ENCODE peak calls at places on chromosomes 4 and X, in seven cellular contexts. U is HFF-Myc, H is heart right ventricle, W is DND-41, J is lower lobe of right lung, I is IMR-90, P is gastrocnemius medialis. G is an unnamed sample.

GRCh38 chrX:46979340-46979739 is 67.1 kb downstream of the JADE3 start:
- DNase-seq in U (no peak), H (no peak), W (no peak), J (no peak), I (peak; percentile 82), P (no peak), G (peak; percentile 60)

GRCh38 chrX:102339312-102340298 is 92.6 kb downstream of the NXF2 start:
- DNase-seq in U (no peak), H (no peak), W (peak; percentile 39), J (peak; percentile 23), I (no peak), P (no peak), G (no peak)

GRCh38 chr4:186725422-186726149 is 1.9 kb upstream of the FAT1 start:
- DNase-seq in U (no peak), H (peak; percentile 73), W (no peak), J (peak; percentile 76), I (peak; percentile 88), P (no peak), G (peak; percentile 76)

GRCh38 chr4:14130551-14130950 is 503.0 kb upstream of the BOD1L1 start:
- DNase-seq in U (no peak), H (no peak), W (no peak), J (no peak), I (peak; percentile 58), P (no peak), G (no peak)

GRCh38 chrX:97895751-97896150 is 1012.0 kb downstream of the RPA4 start:
- DNase-seq in U (no peak), H (no peak), W (no peak), J (no peak), I (peak; percentile 32), P (no peak), G (no peak)

GRCh38 chr4:20176881-20177280 is 74.8 kb upstream of the SLIT2 start:
- DNase-seq in U (no peak), H (no peak), W (no peak), J (no peak), I (peak; percentile 34), P (no peak), G (peak; percentile 39)

GRCh38 chrX:118823263-118824172 is at the start of gene ZCCHC12:
- DNase-seq in U (no peak), H (peak; percentile 4), W (no peak), J (peak; percentile 56), I (peak; percentile 37), P (no peak), G (peak; percentile 28)

GRCh38 chrX:134794692-134795091 is 136.4 kb upstream of the PLAC1 start:
- DNase-seq in U (no peak), H (no peak), W (no peak), J (no peak), I (peak; percentile 22), P (no peak), G (no peak)

GRCh38 chr4:7524841-7525240 is 90.1 kb upstream of the PSAPL1 start:
- DNase-seq in U (no peak), H (no peak), W (no peak), J (no peak), I (no peak), P (no peak), G (no peak)

GRCh38 chr4:68375667-68376559 is 26.0 kb upstream of the YTHDC1 start:
- DNase-seq in U (no peak), H (peak; percentile 23), W (peak; percentile 32), J (peak; percentile 49), I (peak; percentile 64), P (peak; percentile 5), G (peak; percentile 36)

GRCh38 chrX:72713130-72713529 is 976 bp downstream of the PHKA1 start:
- DNase-seq in U (no peak), H (no peak), W (no peak), J (no peak), I (no peak), P (no peak), G (no peak)

GRCh38 chr4:77538574-77539157 is 67.0 kb upstream of the CXCL13 start:
- DNase-seq in U (peak; percentile 7), H (no peak), W (no peak), J (no peak), I (no peak), P (no peak), G (no peak)

GRCh38 chrX:123450217-123450616 is 266.1 kb downstream of the GRIA3 start:
- DNase-seq in U (no peak), H (no peak), W (no peak), J (no peak), I (peak; percentile 1), P (no peak), G (no peak)

GRCh38 chrX:12332786-12333347 is 194.6 kb downstream of the FRMPD4 start:
- DNase-seq in U (no peak), H (no peak), W (no peak), J (no peak), I (no peak), P (no peak), G (no peak)

GRCh38 chr4:3802571-3803474 is 36.6 kb downstream of the ADRA2C start:
- DNase-seq in U (no peak), H (no peak), W (no peak), J (peak; percentile 34), I (no peak), P (no peak), G (no peak)

GRCh38 chrX:74492720-74493201 is 71.5 kb downstream of the SLC16A2 start:
- DNase-seq in U (no peak), H (no peak), W (peak; percentile 10), J (no peak), I (no peak), P (no peak), G (no peak)

GRCh38 chr4:1330761-1331590 is 16.0 kb upstream of the UVSSA start:
- DNase-seq in U (no peak), H (no peak), W (no peak), J (no peak), I (no peak), P (no peak), G (no peak)

GRCh38 chr4:141636771-141637460 is 533 bp downstream of the IL15 start:
- DNase-seq in U (no peak), H (peak; percentile 25), W (peak; percentile 38), J (peak; percentile 65), I (peak; percentile 64), P (peak; percentile 6), G (no peak)

GRCh38 chr4:10015140-10015753 is 6.0 kb downstream of the SLC2A9 start:
- DNase-seq in U (no peak), H (peak; percentile 42), W (peak; percentile 50), J (no peak), I (peak; percentile 42), P (no peak), G (no peak)

DNA sequence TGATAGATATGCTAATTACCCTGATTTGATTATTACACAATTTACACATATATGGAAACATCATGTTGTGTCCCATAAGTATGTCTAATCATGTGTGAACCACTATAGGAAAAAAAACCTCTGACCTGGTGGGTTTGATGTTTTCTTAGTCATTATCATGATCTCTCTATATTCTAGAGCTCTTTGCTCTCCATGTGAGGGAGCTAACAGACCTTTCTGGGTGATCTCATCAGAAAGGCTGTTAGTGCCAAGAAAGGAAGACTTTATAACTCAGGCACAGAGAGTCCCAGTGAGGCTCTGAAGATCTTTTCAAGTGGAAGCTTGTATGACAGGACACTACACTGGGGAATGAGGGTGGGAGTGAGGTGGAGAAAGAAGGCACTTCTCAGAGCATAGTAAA is 527.7 kb upstream of the MAGEB2 start:
- DNase-seq in U (no peak), H (no peak), W (no peak), J (no peak), I (peak; percentile 76), P (no peak), G (peak; percentile 12)
- TF ChIP-seq CTCF in U (no peak), H (no peak), W (no peak), J (no peak), I (peak; percentile 42), P (no peak), G (peak; percentile 27)

GRCh38 chrX:100635040-100635439 is 1.6 kb downstream of the TSPAN6 start:
- DNase-seq in U (no peak), H (no peak), W (no peak), J (no peak), I (no peak), P (no peak), G (no peak)
- H3K4me3 ChIP-seq in U (peak overlapping the region; percentile 62), H (no peak overlapping the region), W (no peak overlapping the region), J (no peak overlapping the region), I (no peak overlapping the region), P (no peak overlapping the region), G (no peak overlapping the region)

GRCh38 chr4:103429283-103429682 is 231.1 kb upstream of the CENPE start:
- DNase-seq in U (no peak), H (no peak), W (peak; percentile 24), J (no peak), I (no peak), P (no peak), G (no peak)
- TF ChIP-seq CTCF in U (peak; percentile 15), H (no peak), W (peak; percentile 36), J (no peak), I (no peak), P (no peak), G (peak; percentile 5)

DNA sequence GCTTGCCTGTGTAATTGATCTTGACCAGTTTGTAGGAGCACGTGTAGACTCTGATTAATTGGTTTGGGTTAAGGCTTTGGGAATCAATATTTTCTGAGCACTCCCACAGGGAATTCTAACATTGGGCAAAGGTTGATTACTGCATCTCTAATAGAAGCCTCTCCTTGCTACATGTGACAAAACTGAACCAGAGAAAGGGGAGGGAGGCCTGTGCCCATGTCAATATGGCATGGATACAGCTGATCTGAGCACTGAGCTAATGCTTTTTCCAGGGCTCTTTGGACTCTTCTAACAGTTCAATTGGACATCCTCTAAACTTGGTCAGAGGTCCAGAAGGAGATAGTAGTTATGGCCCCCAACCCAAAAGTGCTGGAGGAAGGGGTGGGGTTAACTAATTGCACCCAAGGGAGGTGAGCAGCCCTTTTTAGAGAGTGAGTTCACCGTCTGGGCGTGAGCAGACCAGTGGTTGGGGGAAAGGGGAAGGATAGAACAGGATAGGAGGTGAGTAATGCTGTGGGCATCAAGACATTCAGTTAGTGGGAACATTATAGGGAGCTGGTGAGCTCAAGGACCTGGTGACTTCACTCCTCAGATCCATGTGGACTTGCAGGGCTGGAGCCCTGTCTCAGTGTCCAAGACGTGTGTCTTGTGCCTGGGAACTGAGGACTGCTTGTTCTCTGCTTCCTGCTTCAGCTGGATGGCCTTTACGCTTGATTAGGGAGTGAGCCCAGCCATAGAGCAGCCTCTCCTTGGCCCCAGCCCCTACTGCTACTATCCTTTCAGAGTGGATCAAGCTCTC is 22.8 kb downstream of the MSN start:
- DNase-seq in U (no peak), H (no peak), W (no peak), J (no peak), I (peak; percentile 78), P (peak; percentile 52), G (no peak)
- H3K4me3 ChIP-seq in U (no peak overlapping the region), H (no peak overlapping the region), W (no peak overlapping the region), J (no peak overlapping the region), I (no peak overlapping the region), P (no peak overlapping the region), G (no peak overlapping the region)

GRCh38 chrX:21725498-21725897 is 32.4 kb downstream of the SMPX start:
- DNase-seq in U (no peak), H (no peak), W (no peak), J (no peak), I (peak; percentile 60), P (no peak), G (no peak)
- TF ChIP-seq CTCF in U (peak; percentile 40), H (peak; percentile 15), W (peak; percentile 39), J (peak; percentile 6), I (peak; percentile 56), P (no peak), G (peak; percentile 54)